ENCODE peak calls at places on chromosomes 13 and 19, in nine cellular contexts. T is midbrain; O is CD4-positive, CD25-positive, alpha-beta regulatory T cell; J is NCI-H2029; E is fibroblast of lung; K is fibroblast of the aortic adventitia; S is mucosa of gallbladder; R is CD8-positive, alpha-beta memory T cell; M is HTR-8/SVneo. P is an unnamed sample.

GRCh38 chr13:78326608-78327007 is 276.7 kb downstream of the POU4F1 start:
- DNase-seq in T (no peak), K (no peak), R (no peak), S (no peak), M (no peak), J (no peak), E (peak; percentile 35), O (no peak), P (peak; percentile 19)

GRCh38 chr13:113729329-113730019 is 29.6 kb upstream of the TMEM255B start:
- DNase-seq in O (no peak), M (no peak), J (no peak), K (peak; percentile 9), R (no peak), E (peak; percentile 14), T (no peak), S (no peak), P (peak; percentile 57)

GRCh38 chr13:91347996-91348905 is 764 bp downstream of the MIR17HG start:
- DNase-seq in R (peak; percentile 82), T (peak; percentile 37), M (no peak), O (peak; percentile 64), S (peak; percentile 25), J (no peak), K (peak; percentile 37), E (peak; percentile 33), P (peak; percentile 79)

GRCh38 chr13:75139291-75139690 is 342.7 kb downstream of the TBC1D4 start:
- DNase-seq in J (no peak), E (peak; percentile 45), T (no peak), R (no peak), S (no peak), O (no peak), M (no peak), K (peak; percentile 8), P (peak; percentile 20)

GRCh38 chr13:101341464-101341863 is 74.8 kb downstream of the NALCN start:
- DNase-seq in E (peak; percentile 34), K (peak; percentile 12), T (no peak), M (no peak), S (no peak), O (no peak), J (no peak), R (no peak), P (peak; percentile 7)

GRCh38 chr19:3404324-3405260 is 38.2 kb downstream of the NFIC start:
- DNase-seq in E (peak; percentile 88), K (peak; percentile 93), S (peak; percentile 83), J (no peak), M (no peak), R (no peak), O (no peak), T (peak; percentile 90), P (peak; percentile 97)

GRCh38 chr19:33124207-33125098 is 7.5 kb upstream of the WDR88 start:
- DNase-seq in K (no peak), S (no peak), O (no peak), R (no peak), T (no peak), E (no peak), M (no peak), J (no peak), P (no peak)

GRCh38 chr13:42354246-42355117 is 82.5 kb downstream of the AKAP11 start:
- DNase-seq in M (no peak), T (no peak), R (no peak), K (peak; percentile 84), O (peak; percentile 69), E (peak; percentile 91), J (no peak), S (peak; percentile 10), P (peak; percentile 69)

GRCh38 chr19:38057954-38058690 is 151.1 kb downstream of the SIPA1L3 start:
- DNase-seq in E (no peak), T (no peak), K (no peak), J (peak; percentile 95), R (no peak), S (no peak), O (no peak), M (no peak), P (no peak)

GRCh38 chr19:21314676-21315075 is 14.5 kb downstream of the ZNF708 start:
- DNase-seq in T (peak; percentile 36), E (peak; percentile 37), K (peak; percentile 38), J (no peak), O (no peak), S (no peak), R (no peak), M (no peak), P (peak; percentile 39)

GRCh38 chr13:48975926-48976676 is 389 bp downstream of the FNDC3A start:
- DNase-seq in S (peak; percentile 85), T (peak; percentile 73), K (peak; percentile 75), R (peak; percentile 86), E (peak; percentile 78), O (peak; percentile 92), J (peak; percentile 34), M (peak; percentile 52), P (peak; percentile 92)

GRCh38 chr13:26132756-26133155 is 80.9 kb upstream of the SHISA2 start:
- DNase-seq in R (no peak), M (peak; percentile 8), K (peak; percentile 29), E (peak; percentile 6), J (no peak), O (no peak), S (no peak), T (peak; percentile 15), P (peak; percentile 52)

GRCh38 chr19:40239415-40240226 is 13.1 kb upstream of the CCNP start:
- DNase-seq in O (no peak), S (no peak), E (no peak), R (no peak), J (no peak), K (no peak), M (no peak), T (no peak), P (no peak)

GRCh38 chr19:13983213-13983889 is 22.8 kb downstream of the RFX1 start:
- DNase-seq in J (peak; percentile 63), S (no peak), M (no peak), O (peak; percentile 56), E (no peak), T (no peak), K (no peak), R (peak; percentile 63), P (no peak)

GRCh38 chr13:67278230-67278629 is 48.1 kb upstream of the PCDH9 start:
- DNase-seq in E (peak; percentile 98), R (no peak), J (no peak), K (peak; percentile 98), T (no peak), S (no peak), M (no peak), O (no peak), P (peak; percentile 52)

GRCh38 chr19:7340959-7341837 is 7.5 kb upstream of the ARHGEF18 start:
- DNase-seq in R (peak; percentile 79), J (peak; percentile 68), K (peak; percentile 82), T (peak; percentile 85), E (peak; percentile 46), S (peak; percentile 82), M (peak; percentile 69), O (peak; percentile 83), P (peak; percentile 69)

GRCh38 chr19:40271706-40272105 is 13.4 kb downstream of the AKT2 start:
- DNase-seq in K (no peak), S (no peak), T (no peak), R (no peak), M (no peak), O (no peak), E (no peak), J (no peak), P (no peak)

GRCh38 chr19:7636691-7637373 is at the start of gene STXBP2:
- DNase-seq in T (no peak), O (peak; percentile 90), E (no peak), M (no peak), R (peak; percentile 90), S (peak; percentile 87), K (no peak), J (peak; percentile 77), P (peak; percentile 25)

GRCh38 chr13:50989476-50989875 is 79.9 kb downstream of the RNASEH2B start:
- DNase-seq in T (no peak), K (no peak), R (no peak), O (no peak), J (no peak), M (no peak), S (no peak), E (peak; percentile 13), P (no peak)

GRCh38 chr19:57664269-57665127 is 4.2 kb upstream of the ZSCAN4 start:
- DNase-seq in O (no peak), S (peak; percentile 22), J (peak; percentile 2), K (peak; percentile 46), M (peak; percentile 55), T (peak; percentile 51), R (no peak), E (peak; percentile 50), P (peak; percentile 75)

GRCh38 chr13:99911069-99911964 is 60.2 kb downstream of the ZIC5 start:
- DNase-seq in R (no peak), S (no peak), K (no peak), O (peak; percentile 38), M (no peak), J (no peak), T (no peak), E (no peak), P (no peak)

GRCh38 chr13:44764334-44764733 is 188.2 kb upstream of the TSC22D1 start:
- DNase-seq in E (peak; percentile 45), T (no peak), J (no peak), O (no peak), K (no peak), M (no peak), R (no peak), S (peak; percentile 84), P (no peak)

GRCh38 chr13:76991432-76991795 is 467 bp upstream of the CLN5 start:
- DNase-seq in E (peak; percentile 8), J (no peak), M (no peak), T (no peak), S (peak; percentile 46), O (peak; percentile 86), R (no peak), K (no peak), P (peak; percentile 14)